ENCODE peak calls at places on chromosomes 6 and 20, in eight cellular contexts. T is breast epithelium, R is spleen, F is HCT116, D is sigmoid colon, G is stomach, E is endothelial cell of umbilical vein, C is GM23338. K is an unnamed sample.

GRCh38 chr20:444862-445426 is 17.4 kb downstream of the TBC1D20 start:
- DNase-seq in T (no peak), R (no peak), F (no peak), D (no peak), G (no peak), E (peak), C (no peak), K (no peak)

GRCh38 chr6:138520463-138520862 is 21.2 kb upstream of the NHSL1 start:
- DNase-seq in T (no peak), R (no peak), F (no peak), D (no peak), G (no peak), E (peak), C (no peak), K (no peak)

GRCh38 chr6:69883551-69883950 is 17.2 kb downstream of the COL19A1 start:
- DNase-seq in T (no peak), R (no peak), F (no peak), D (no peak), G (no peak), E (no peak), C (no peak), K (no peak)

GRCh38 chr6:33298773-33299236 is at the start of gene RGL2:
- DNase-seq in T (peak), R (peak), F (no peak), D (peak), G (peak), E (no peak), C (peak), K (peak)

GRCh38 chr20:59248031-59248684 is 52.3 kb upstream of the EDN3 start:
- DNase-seq in T (no peak), R (no peak), F (no peak), D (no peak), G (no peak), E (no peak), C (no peak), K (no peak)

GRCh38 chr20:62068997-62069396 is 3.3 kb upstream of the TAF4 start:
- DNase-seq in T (no peak), R (peak), F (no peak), D (no peak), G (no peak), E (no peak), C (peak), K (no peak)

GRCh38 chr20:7627734-7628663 is 312.3 kb downstream of the HAO1 start:
- DNase-seq in T (no peak), R (no peak), F (no peak), D (no peak), G (no peak), E (peak), C (no peak), K (no peak)

GRCh38 chr20:54227241-54227640 is 19.4 kb downstream of the PFDN4 start:
- DNase-seq in T (no peak), R (no peak), F (no peak), D (no peak), G (no peak), E (no peak), C (no peak), K (no peak)

GRCh38 chr6:161836643-161837448 is 563.0 kb upstream of the AGPAT4 start:
- DNase-seq in T (no peak), R (no peak), F (peak), D (no peak), G (no peak), E (no peak), C (peak), K (no peak)

GRCh38 chr6:2817778-2818443 is 23.8 kb downstream of the SERPINB1 start:
- DNase-seq in T (no peak), R (no peak), F (no peak), D (no peak), G (no peak), E (peak), C (no peak), K (no peak)

GRCh38 chr20:63697357-63697867 is 960 bp downstream of the TNFRSF6B start:
- DNase-seq in T (no peak), R (peak), F (no peak), D (peak), G (no peak), E (no peak), C (no peak), K (no peak)

GRCh38 chr6:108200631-108201030 is 34.8 kb downstream of the NR2E1 start:
- DNase-seq in T (no peak), R (no peak), F (peak), D (no peak), G (no peak), E (no peak), C (no peak), K (no peak)

GRCh38 chr6:9511157-9511556 is 903.7 kb downstream of the TFAP2A start:
- DNase-seq in T (no peak), R (no peak), F (no peak), D (no peak), G (no peak), E (no peak), C (no peak), K (no peak)

GRCh38 chr6:15417811-15418210 is 171.9 kb downstream of the JARID2 start:
- DNase-seq in T (no peak), R (no peak), F (no peak), D (no peak), G (no peak), E (no peak), C (no peak), K (no peak)

GRCh38 chr6:79943133-79943532 is 4.2 kb downstream of the ELOVL4 start:
- DNase-seq in T (no peak), R (no peak), F (no peak), D (no peak), G (no peak), E (no peak), C (peak), K (no peak)

GRCh38 chr6:32108094-32108627 is 977 bp downstream of the TNXB start:
- DNase-seq in T (peak), R (no peak), F (no peak), D (peak), G (peak), E (no peak), C (peak), K (no peak)

GRCh38 chr20:62633571-62634329 is 8.6 kb upstream of the SLCO4A1 start:
- DNase-seq in T (no peak), R (no peak), F (no peak), D (no peak), G (no peak), E (no peak), C (no peak), K (no peak)

GRCh38 chr6:168328086-168328485 is 8.5 kb upstream of the DACT2 start:
- DNase-seq in T (no peak), R (no peak), F (no peak), D (no peak), G (no peak), E (no peak), C (no peak), K (no peak)

GRCh38 chr20:24761220-24762065 is 187.6 kb upstream of the CST7 start:
- DNase-seq in T (no peak), R (peak), F (no peak), D (no peak), G (peak), E (no peak), C (no peak), K (no peak)

GRCh38 chr6:131787955-131788712 is 19.7 kb upstream of the ENPP1 start:
- DNase-seq in T (no peak), R (no peak), F (no peak), D (no peak), G (no peak), E (no peak), C (peak), K (no peak)

GRCh38 chr6:3612341-3613041 is 139.0 kb downstream of the PXDC1 start:
- DNase-seq in T (peak), R (no peak), F (peak), D (no peak), G (no peak), E (peak), C (no peak), K (no peak)

GRCh38 chr6:41122918-41123317 is 31.2 kb downstream of the TREML1 start:
- DNase-seq in T (no peak), R (no peak), F (no peak), D (no peak), G (no peak), E (no peak), C (no peak), K (no peak)

GRCh38 chr20:23358923-23359572 is 2.9 kb upstream of the GZF1 start:
- DNase-seq in T (no peak), R (no peak), F (no peak), D (no peak), G (peak), E (no peak), C (no peak), K (no peak)

GRCh38 chr6:5776104-5776503 is 230.6 kb downstream of the NRN1 start:
- DNase-seq in T (no peak), R (no peak), F (no peak), D (no peak), G (no peak), E (no peak), C (no peak), K (no peak)

GRCh38 chr20:31920275-31920855 is 31.5 kb downstream of the PDRG1 start:
- DNase-seq in T (no peak), R (no peak), F (no peak), D (peak), G (no peak), E (no peak), C (peak), K (no peak)

GRCh38 chr6:144879436-144879835 is 594.3 kb downstream of the UTRN start:
- DNase-seq in T (no peak), R (no peak), F (no peak), D (no peak), G (no peak), E (no peak), C (no peak), K (no peak)

GRCh38 chr6:129845696-129846095 is 15.4 kb downstream of the TMEM244 start:
- DNase-seq in T (no peak), R (no peak), F (no peak), D (no peak), G (no peak), E (no peak), C (no peak), K (no peak)

GRCh38 chr20:36481380-36482043 is 59.8 kb upstream of the MYL9 start:
- DNase-seq in T (no peak), R (no peak), F (no peak), D (no peak), G (no peak), E (no peak), C (peak), K (peak)

GRCh38 chr6:10991115-10991514 is 53.0 kb downstream of the ELOVL2 start:
- DNase-seq in T (no peak), R (no peak), F (no peak), D (no peak), G (no peak), E (no peak), C (no peak), K (no peak)

GRCh38 chr6:100944644-100945043 is 63.5 kb upstream of the ASCC3 start:
- DNase-seq in T (no peak), R (no peak), F (no peak), D (no peak), G (no peak), E (no peak), C (peak), K (no peak)

GRCh38 chr20:34569598-34569997 is 11.1 kb downstream of the MAP1LC3A start:
- DNase-seq in T (no peak), R (no peak), F (no peak), D (peak), G (no peak), E (no peak), C (no peak), K (no peak)

GRCh38 chr20:48682529-48683385 is 145.0 kb downstream of the PREX1 start:
- DNase-seq in T (peak), R (peak), F (no peak), D (peak), G (peak), E (peak), C (peak), K (no peak)

GRCh38 chr20:63325021-63325471 is 32.1 kb downstream of the COL20A1 start:
- DNase-seq in T (no peak), R (no peak), F (no peak), D (peak), G (no peak), E (no peak), C (no peak), K (no peak)

GRCh38 chr6:62971976-62972658 is 239.2 kb upstream of the FKBP1C start:
- DNase-seq in T (no peak), R (no peak), F (no peak), D (no peak), G (no peak), E (no peak), C (no peak), K (no peak)

GRCh38 chr6:135938588-135939215 is 87.2 kb downstream of the PDE7B start:
- DNase-seq in T (no peak), R (no peak), F (no peak), D (no peak), G (no peak), E (peak), C (peak), K (peak)
- TF ChIP-seq CTCF in T (no peak), R (peak), F (no peak), D (no peak), G (no peak), E (peak), C (peak), K (no peak)

GRCh38 chr6:19538086-19538485 is 299.1 kb upstream of the ID4 start:
- DNase-seq in T (peak), R (no peak), F (no peak), D (no peak), G (peak), E (no peak), C (peak), K (no peak)
- TF ChIP-seq POLR2AphosphoS5 in T (no peak), R (no peak), F (no peak), D (no peak), G (no peak), E (no peak), C (no peak), K (no peak)

DNA sequence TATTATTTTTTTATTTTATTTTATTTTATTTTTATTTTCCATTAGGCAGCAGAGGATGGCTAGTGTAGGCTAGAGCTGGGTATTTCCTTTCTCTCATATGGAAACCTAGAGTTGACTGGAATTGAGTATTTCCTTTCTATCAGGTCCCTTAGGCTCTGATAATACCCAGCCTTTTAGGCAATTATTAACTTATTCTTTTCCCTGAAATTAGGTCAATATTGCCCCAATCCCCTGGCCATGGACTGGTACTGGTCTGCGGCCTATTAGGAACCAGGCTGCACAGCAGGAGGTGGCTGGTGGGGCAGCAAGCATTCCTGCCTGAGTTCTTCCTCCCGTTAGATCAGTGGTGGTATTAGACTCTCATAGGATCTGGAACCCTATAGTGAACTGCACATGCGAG is 632.2 kb downstream of the TENT5A start:
- DNase-seq in T (no peak), R (no peak), F (no peak), D (no peak), G (no peak), E (no peak), C (no peak), K (no peak)
- TF ChIP-seq CTCF in T (no peak), R (no peak), F (no peak), D (no peak), G (no peak), E (no peak), C (no peak), K (no peak)

DNA sequence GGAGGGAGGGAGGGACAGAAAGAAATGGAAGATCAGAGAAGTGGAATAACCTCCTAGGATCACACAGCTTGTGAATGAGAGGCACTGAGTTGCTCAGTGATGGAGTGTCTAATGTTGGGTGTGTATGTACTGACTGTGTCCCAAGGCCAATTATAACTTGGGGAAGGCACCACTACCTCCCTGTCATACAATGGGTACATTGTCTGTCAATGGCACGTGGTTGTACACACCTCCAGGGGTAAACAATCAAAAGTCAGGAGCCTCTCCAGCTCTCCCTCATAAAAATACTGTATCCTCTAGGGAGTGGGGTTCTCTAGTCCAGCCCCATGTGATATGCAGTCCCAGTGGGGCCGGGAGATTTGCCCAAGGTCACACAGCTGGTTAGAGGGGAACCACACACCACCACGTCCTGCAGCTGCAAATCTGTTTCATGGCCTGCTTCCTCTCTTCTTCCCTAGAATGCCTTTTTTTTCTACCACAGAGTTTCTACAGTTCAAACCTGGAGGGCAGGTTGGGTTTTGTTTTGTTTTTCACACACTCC is 112.5 kb downstream of the SNX5 start:
- DNase-seq in T (no peak), R (peak), F (no peak), D (no peak), G (peak), E (no peak), C (no peak), K (no peak)
- TF ChIP-seq POLR2AphosphoS5 in T (no peak), R (peak), F (no peak), D (no peak), G (no peak), E (no peak), C (no peak), K (no peak)

K was measured in HL-60.